ENCODE peak calls at places on chromosomes 2 and 18, in five cellular contexts. J is K562, H is HepG2, R is GM12878, K is SK-N-SH. I is an unnamed sample.

GRCh38 chr2:117980381-117980780 is 33.5 kb downstream of the CCDC93 start:
- DNase-seq in H (no peak), K (no peak), J (no peak), R (no peak), I (no peak)

GRCh38 chr2:224747765-224748164 is 31.6 kb upstream of the CCDC195 start:
- DNase-seq in J (no peak), H (no peak), K (no peak), R (no peak), I (no peak)

GRCh38 chr18:50096766-50097435 is 98.0 kb downstream of the MYO5B start:
- DNase-seq in K (no peak), R (no peak), J (no peak), H (no peak), I (no peak)

GRCh38 chr2:54952978-54953456 is 97.2 kb downstream of the RTN4 start:
- DNase-seq in K (no peak), R (no peak), H (no peak), J (no peak), I (no peak)

GRCh38 chr2:219465659-219466561 is 31.3 kb downstream of the SPEG start:
- DNase-seq in R (no peak), K (no peak), H (no peak), J (no peak), I (no peak)

GRCh38 chr18:49647496-49648168 is 85.8 kb downstream of the LIPG start:
- DNase-seq in K (no peak), H (no peak), R (no peak), J (no peak), I (no peak)

GRCh38 chr18:58967643-58968291 is 103.1 kb downstream of the ZNF532 start:
- DNase-seq in H (no peak), R (no peak), J (no peak), K (no peak), I (no peak)

GRCh38 chr2:6828299-6828584 is 37.5 kb downstream of the CMPK2 start:
- DNase-seq in K (peak), H (peak), J (no peak), R (no peak), I (no peak)

GRCh38 chr2:24875901-24876300 is 44.1 kb downstream of the ADCY3 start:
- DNase-seq in J (no peak), R (no peak), H (no peak), K (no peak), I (no peak)

GRCh38 chr2:26610504-26611335 is 30.4 kb downstream of the CIB4 start:
- DNase-seq in K (no peak), H (peak), J (no peak), R (no peak), I (no peak)

GRCh38 chr2:134863446-134863845 is 25.0 kb downstream of the ACMSD start:
- DNase-seq in J (no peak), K (no peak), R (no peak), H (no peak), I (no peak)

GRCh38 chr2:70005752-70006446 is 44.5 kb upstream of the ASPRV1 start:
- DNase-seq in R (no peak), J (peak), K (no peak), H (no peak), I (no peak)

GRCh38 chr18:57004366-57005121 is 142.3 kb upstream of the BOD1L2 start:
- DNase-seq in H (peak), K (no peak), J (no peak), R (peak), I (no peak)

GRCh38 chr2:10278029-10278762 is 24.5 kb upstream of the HPCAL1 start:
- DNase-seq in K (no peak), H (peak), R (no peak), J (peak), I (no peak)

GRCh38 chr2:161992526-161992925 is 81.5 kb downstream of the DPP4 start:
- DNase-seq in H (no peak), R (peak), J (no peak), K (no peak), I (no peak)

GRCh38 chr18:40708726-40709125 is 1246.3 kb upstream of the PIK3C3 start:
- DNase-seq in J (no peak), K (no peak), H (no peak), R (no peak), I (no peak)

GRCh38 chr18:79480171-79480981 is 84.6 kb downstream of the NFATC1 start:
- DNase-seq in J (no peak), R (no peak), H (no peak), K (no peak), I (no peak)

GRCh38 chr18:26656944-26657536 is 108.7 kb upstream of the KCTD1 start:
- DNase-seq in H (peak), J (no peak), K (peak), R (no peak), I (peak)

GRCh38 chr2:195657634-195658540 is 861 bp downstream of the SLC39A10 start:
- DNase-seq in R (no peak), J (peak), H (peak), K (peak), I (peak)

GRCh38 chr2:233565685-233566140 is 869 bp downstream of the USP40 start:
- DNase-seq in R (no peak), H (no peak), K (no peak), J (no peak), I (no peak)

GRCh38 chr18:59382388-59382787 is 23.3 kb upstream of the LMAN1 start:
- DNase-seq in H (no peak), K (no peak), J (no peak), R (no peak), I (no peak)

GRCh38 chr18:48455555-48456478 is 46.6 kb upstream of the ZBTB7C start:
- DNase-seq in R (no peak), H (no peak), K (no peak), J (no peak), I (no peak)

GRCh38 chr18:48454146-48454796 is 45.1 kb upstream of the ZBTB7C start:
- DNase-seq in H (peak), J (no peak), R (no peak), K (no peak), I (no peak)

GRCh38 chr18:48459016-48459415 is 49.8 kb upstream of the ZBTB7C start:
- DNase-seq in J (no peak), R (no peak), H (no peak), K (no peak), I (no peak)

GRCh38 chr18:48459471-48459870 is 50.3 kb upstream of the ZBTB7C start:
- DNase-seq in J (no peak), R (no peak), K (no peak), H (no peak), I (no peak)

GRCh38 chr18:48456838-48457237 is 47.7 kb upstream of the ZBTB7C start:
- DNase-seq in K (no peak), H (no peak), J (no peak), R (no peak), I (no peak)
- TF ChIP-seq FOXM1 in K (no peak), H (no peak), J (no peak), R (no peak), I (no peak)

DNA sequence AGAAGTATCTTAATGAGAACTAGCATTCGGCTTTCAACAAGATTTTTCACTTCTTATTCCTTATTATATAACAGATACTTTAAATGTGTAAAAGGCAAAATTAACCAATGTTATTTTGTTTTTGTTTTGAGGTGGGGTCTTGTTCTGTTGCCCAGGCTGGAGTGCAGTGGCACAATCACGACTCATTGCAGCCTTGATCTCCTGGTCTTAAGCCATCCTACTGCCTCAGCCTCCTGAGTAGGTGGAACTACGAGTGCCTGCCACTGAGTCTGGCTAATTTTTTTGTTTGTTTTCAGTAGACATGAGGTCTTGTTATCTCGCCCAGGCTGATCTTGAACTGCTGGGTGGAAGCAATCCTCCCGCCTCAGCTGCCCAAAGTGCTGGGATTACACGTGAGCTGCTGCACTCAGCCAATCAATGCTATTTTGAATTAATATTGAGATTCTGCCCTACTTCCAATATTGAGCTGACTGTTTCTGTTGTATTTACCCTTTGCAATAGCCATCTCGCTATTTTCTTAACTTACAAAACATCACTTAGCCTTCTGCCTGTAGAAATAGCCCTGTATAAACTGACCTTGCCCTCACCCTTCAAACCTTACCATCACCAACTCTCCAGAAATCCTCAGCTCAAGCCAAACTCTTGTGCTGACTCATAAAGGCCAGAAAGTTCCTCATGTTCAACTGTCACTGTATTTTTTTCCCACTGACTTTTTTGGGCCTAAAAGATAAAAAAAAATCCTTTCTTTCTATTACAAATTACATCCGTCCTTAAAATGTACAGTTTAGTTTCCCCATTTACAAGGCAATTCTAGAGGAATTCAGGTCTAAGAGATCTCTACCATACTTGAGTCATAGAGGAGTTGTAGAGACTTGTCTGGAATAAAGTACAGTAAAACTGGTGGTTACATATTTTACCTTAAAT is 94.3 kb downstream of the OLA1 start:
- DNase-seq in K (no peak), R (no peak), H (no peak), J (no peak), I (no peak)
- TF ChIP-seq FOXM1 in K (no peak), R (no peak), H (no peak), J (no peak), I (no peak)

GRCh38 chr2:238231251-238231793 is 8.5 kb downstream of the HES6 start:
- DNase-seq in K (no peak), J (peak), R (no peak), H (no peak), I (no peak)
- TF ChIP-seq FOXM1 in K (no peak), J (no peak), R (no peak), H (no peak), I (no peak)

DNA sequence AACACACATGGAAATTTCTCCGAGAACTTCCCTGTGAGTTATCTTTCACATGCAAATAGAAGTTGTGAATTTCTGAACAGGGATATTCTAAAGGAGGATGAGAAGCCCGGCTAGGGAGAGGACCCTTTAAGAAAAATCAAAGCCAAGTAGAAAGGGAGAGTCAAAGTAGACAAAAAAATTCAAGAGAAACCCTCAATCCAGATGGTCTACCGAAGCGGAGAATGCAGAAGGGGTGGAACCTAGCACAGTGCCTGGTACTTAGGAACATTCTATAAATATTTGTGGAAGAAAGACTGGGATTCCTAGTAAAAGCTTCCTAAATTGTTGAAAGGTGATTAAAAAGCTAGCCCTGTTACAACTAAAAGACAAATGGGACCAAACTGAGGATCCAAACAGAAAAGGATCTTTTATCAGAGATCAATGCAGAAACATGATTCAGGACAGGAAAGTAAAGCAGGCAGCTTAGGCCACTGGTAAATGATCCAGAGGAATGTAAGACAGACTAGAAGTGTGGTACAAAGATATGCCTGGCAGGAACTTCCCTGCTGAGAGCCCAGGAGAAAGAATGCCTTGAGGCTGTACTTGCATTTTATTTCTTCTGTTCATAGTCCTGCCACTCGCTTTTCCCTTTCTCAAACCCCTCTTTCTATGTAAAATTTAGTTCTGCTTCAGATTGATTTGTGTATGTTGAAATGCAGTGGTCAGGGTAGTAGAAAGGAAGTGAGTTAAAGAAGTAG is 19.5 kb upstream of the GLS start:
- DNase-seq in R (no peak), J (no peak), H (no peak), K (no peak), I (no peak)
- TF ChIP-seq FOXM1 in R (no peak), J (no peak), H (no peak), K (no peak), I (no peak)

GRCh38 chr18:48032876-48033769 is 102.7 kb upstream of the SMAD2 start:
- DNase-seq in H (no peak), R (no peak), J (no peak), K (no peak), I (no peak)
- TF ChIP-seq FOXM1 in H (no peak), R (no peak), J (no peak), K (no peak), I (no peak)

GRCh38 chr2:216743781-216744180 is 48.4 kb upstream of the IGFBP5 start:
- DNase-seq in H (no peak), K (no peak), R (no peak), J (no peak), I (no peak)
- TF ChIP-seq FOXM1 in H (no peak), K (no peak), R (no peak), J (no peak), I (no peak)

GRCh38 chr2:33810046-33810835 is 211.1 kb upstream of the FAM98A start:
- DNase-seq in K (no peak), H (no peak), R (no peak), J (no peak), I (no peak)

GRCh38 chr2:33812707-33813106 is 213.6 kb upstream of the FAM98A start:
- DNase-seq in K (no peak), J (no peak), H (no peak), R (no peak), I (no peak)
- TF ChIP-seq FOXM1 in K (no peak), J (no peak), H (no peak), R (no peak), I (no peak)

GRCh38 chr2:76316691-76317090 is 606.0 kb upstream of the GCFC2 start:
- DNase-seq in H (no peak), J (no peak), R (no peak), K (no peak), I (no peak)

GRCh38 chr2:76307495-76307894 is 596.8 kb upstream of the GCFC2 start:
- DNase-seq in K (peak), R (no peak), J (no peak), H (no peak), I (no peak)

GRCh38 chr2:76314621-76315020 is 603.9 kb upstream of the GCFC2 start:
- DNase-seq in J (no peak), R (no peak), K (no peak), H (no peak), I (no peak)

GRCh38 chr2:76310894-76311293 is 600.2 kb upstream of the GCFC2 start:
- DNase-seq in R (no peak), H (no peak), K (no peak), J (no peak), I (no peak)

GRCh38 chr2:76311713-76312112 is 601.0 kb upstream of the GCFC2 start:
- DNase-seq in K (no peak), J (no peak), R (no peak), H (no peak), I (no peak)
- TF ChIP-seq FOXM1 in K (no peak), J (no peak), R (no peak), H (no peak), I (no peak)